ENCODE peak calls at places on chromosome 4, in nine cellular contexts. R is pulmonary artery endothelial cell, Q is ovary, Z is T-helper 2 cell, G is M059J, O is Kasumi-1, K is cardiac muscle cell, C is RWPE1, J is tibial nerve. T is an unnamed sample.

GRCh38 chr4:152556283-152556682 is 20.4 kb upstream of the FBXW7 start:
- DNase-seq in R (no peak), Q (no peak), Z (no peak), G (peak; percentile 9), O (no peak), K (no peak), C (no peak), J (no peak), T (no peak)

GRCh38 chr4:82739292-82740190 is 59.1 kb downstream of the SCD5 start:
- DNase-seq in R (peak; percentile 43), Q (peak; percentile 60), Z (peak; percentile 25), G (no peak), O (peak; percentile 66), K (peak; percentile 80), C (no peak), J (peak; percentile 69), T (peak; percentile 46)

GRCh38 chr4:166996216-166996615 is 238.1 kb downstream of the SPOCK3 start:
- DNase-seq in R (no peak), Q (no peak), Z (no peak), G (no peak), O (no peak), K (no peak), C (no peak), J (no peak), T (no peak)

GRCh38 chr4:7367894-7368293 is 66.8 kb downstream of the PSAPL1 start:
- DNase-seq in R (no peak), Q (no peak), Z (no peak), G (no peak), O (no peak), K (no peak), C (no peak), J (no peak), T (no peak)

GRCh38 chr4:74555231-74555630 is 110.3 kb downstream of the AREG start:
- DNase-seq in R (no peak), Q (no peak), Z (no peak), G (peak; percentile 92), O (no peak), K (no peak), C (peak; percentile 50), J (no peak), T (peak; percentile 74)

GRCh38 chr4:30538794-30539193 is 181.4 kb upstream of the PCDH7 start:
- DNase-seq in R (no peak), Q (no peak), Z (no peak), G (peak; percentile 25), O (no peak), K (no peak), C (no peak), J (no peak), T (no peak)

GRCh38 chr4:145183581-145183980 is 3.2 kb upstream of the OTUD4 start:
- DNase-seq in R (no peak), Q (no peak), Z (no peak), G (no peak), O (no peak), K (no peak), C (no peak), J (no peak), T (no peak)

GRCh38 chr4:94577136-94577535 is 125.4 kb downstream of the PDLIM5 start:
- DNase-seq in R (no peak), Q (peak; percentile 41), Z (no peak), G (peak; percentile 70), O (no peak), K (peak; percentile 77), C (no peak), J (peak; percentile 28), T (no peak)

GRCh38 chr4:54384563-54384962 is 155.5 kb downstream of the PDGFRA start:
- DNase-seq in R (peak; percentile 7), Q (peak; percentile 43), Z (no peak), G (peak; percentile 55), O (peak; percentile 92), K (peak; percentile 27), C (peak; percentile 13), J (peak; percentile 23), T (no peak)

GRCh38 chr4:173119818-173120217 is 48.8 kb upstream of the GALNT7 start:
- DNase-seq in R (no peak), Q (no peak), Z (no peak), G (peak; percentile 28), O (no peak), K (no peak), C (peak; percentile 70), J (no peak), T (peak; percentile 72)

GRCh38 chr4:48780867-48781219 is 764 bp upstream of the FRYL start:
- DNase-seq in R (peak; percentile 32), Q (peak; percentile 34), Z (peak; percentile 21), G (peak; percentile 57), O (peak; percentile 66), K (no peak), C (no peak), J (peak; percentile 47), T (no peak)

GRCh38 chr4:168162604-168163003 is 70.3 kb downstream of the ANXA10 start:
- DNase-seq in R (no peak), Q (no peak), Z (no peak), G (no peak), O (no peak), K (no peak), C (peak; percentile 8), J (no peak), T (peak; percentile 90)

GRCh38 chr4:107247738-107248137 is 211.6 kb upstream of the DKK2 start:
- DNase-seq in R (no peak), Q (no peak), Z (no peak), G (no peak), O (no peak), K (no peak), C (no peak), J (no peak), T (no peak)

GRCh38 chr4:128711361-128711760 is 98.1 kb upstream of the JADE1 start:
- DNase-seq in R (no peak), Q (no peak), Z (no peak), G (no peak), O (no peak), K (no peak), C (no peak), J (no peak), T (no peak)

GRCh38 chr4:80065601-80066000 is 7.4 kb downstream of the ANTXR2 start:
- DNase-seq in R (no peak), Q (no peak), Z (no peak), G (no peak), O (no peak), K (no peak), C (no peak), J (no peak), T (no peak)

GRCh38 chr4:7710576-7711329 is 228.9 kb downstream of the AFAP1 start:
- DNase-seq in R (no peak), Q (no peak), Z (no peak), G (no peak), O (no peak), K (no peak), C (no peak), J (no peak), T (no peak)

GRCh38 chr4:110854021-110854678 is 231.3 kb upstream of the PITX2 start:
- DNase-seq in R (no peak), Q (no peak), Z (no peak), G (peak; percentile 94), O (peak; percentile 41), K (no peak), C (peak; percentile 3), J (no peak), T (peak; percentile 54)

GRCh38 chr4:155339588-155339987 is 37.2 kb downstream of the MAP9 start:
- DNase-seq in R (no peak), Q (no peak), Z (no peak), G (peak; percentile 47), O (no peak), K (no peak), C (no peak), J (no peak), T (no peak)

GRCh38 chr4:79177388-79177787 is 148.5 kb downstream of the NAA11 start:
- DNase-seq in R (no peak), Q (no peak), Z (no peak), G (no peak), O (no peak), K (no peak), C (no peak), J (no peak), T (no peak)

GRCh38 chr4:123555500-123556273 is 159.1 kb downstream of the SPRY1 start:
- DNase-seq in R (peak; percentile 85), Q (peak; percentile 50), Z (no peak), G (peak; percentile 59), O (peak; percentile 75), K (peak; percentile 60), C (peak; percentile 90), J (peak; percentile 93), T (peak; percentile 75)

GRCh38 chr4:82601242-82602015 is 39.6 kb upstream of the TMEM150C start:
- DNase-seq in R (no peak), Q (no peak), Z (no peak), G (no peak), O (no peak), K (no peak), C (no peak), J (peak; percentile 16), T (no peak)

GRCh38 chr4:153502584-153502983 is 36.4 kb downstream of the TMEM131L start:
- DNase-seq in R (no peak), Q (no peak), Z (no peak), G (no peak), O (no peak), K (no peak), C (no peak), J (no peak), T (no peak)

GRCh38 chr4:70778888-70779422 is 57.2 kb downstream of the RUFY3 start:
- DNase-seq in R (peak; percentile 70), Q (no peak), Z (no peak), G (peak; percentile 57), O (no peak), K (peak; percentile 46), C (no peak), J (no peak), T (no peak)

GRCh38 chr4:173074501-173074946 is 94.1 kb upstream of the GALNT7 start:
- DNase-seq in R (no peak), Q (no peak), Z (no peak), G (peak; percentile 86), O (no peak), K (no peak), C (peak; percentile 88), J (no peak), T (peak; percentile 93)

GRCh38 chr4:6381571-6382123 is 90.8 kb downstream of the PPP2R2C start:
- DNase-seq in R (no peak), Q (no peak), Z (no peak), G (no peak), O (no peak), K (no peak), C (no peak), J (no peak), T (no peak)

GRCh38 chr4:144649646-144650045 is 3.7 kb downstream of the HHIP start:
- DNase-seq in R (no peak), Q (no peak), Z (no peak), G (no peak), O (no peak), K (no peak), C (no peak), J (no peak), T (no peak)

GRCh38 chr4:46081674-46082073 is 42.2 kb downstream of the GABRG1 start:
- DNase-seq in R (no peak), Q (no peak), Z (no peak), G (no peak), O (no peak), K (no peak), C (no peak), J (no peak), T (no peak)

GRCh38 chr4:189299706-189300105 is 641.0 kb upstream of the FRG1 start:
- DNase-seq in R (no peak), Q (no peak), Z (no peak), G (no peak), O (peak; percentile 77), K (no peak), C (no peak), J (no peak), T (no peak)

GRCh38 chr4:149823770-149824221 is 8.2 kb upstream of the IQCM start:
- DNase-seq in R (no peak), Q (no peak), Z (no peak), G (peak; percentile 90), O (no peak), K (no peak), C (peak; percentile 81), J (no peak), T (peak; percentile 86)

GRCh38 chr4:141702472-141703182 is 66.2 kb downstream of the IL15 start:
- DNase-seq in R (no peak), Q (no peak), Z (no peak), G (peak; percentile 19), O (no peak), K (peak; percentile 8), C (no peak), J (no peak), T (no peak)

GRCh38 chr4:155304375-155304774 is 72.4 kb downstream of the MAP9 start:
- DNase-seq in R (no peak), Q (no peak), Z (no peak), G (no peak), O (no peak), K (no peak), C (peak; percentile 0), J (peak; percentile 4), T (peak; percentile 37)

T was measured in foreskin keratinocyte.